ENCODE peak calls at places on chromosomes 13 and 19, in nine cellular contexts. V is heart left ventricle, E is breast epithelium, L is A549, C is suprapubic skin, H is H54, G is tibial nerve, W is stomach, X is body of pancreas. T is an unnamed sample.

GRCh38 chr19:34996978-34997640 is 3.0 kb upstream of the GRAMD1A start:
- DNase-seq in G (no peak), E (no peak), V (no peak), X (no peak), L (no peak), W (no peak), H (no peak), C (no peak), T (no peak)

GRCh38 chr13:29861694-29862110 is 11.3 kb upstream of the UBL3 start:
- DNase-seq in V (no peak), L (no peak), W (no peak), E (no peak), G (no peak), C (no peak), H (no peak), X (no peak), T (no peak)

GRCh38 chr19:18647371-18647767 is 10.5 kb downstream of the KLHL26 start:
- DNase-seq in L (no peak), H (no peak), W (no peak), G (no peak), C (no peak), V (no peak), X (no peak), E (no peak), T (no peak)

GRCh38 chr19:56132316-56132822 is 8.7 kb upstream of the ZNF444 start:
- DNase-seq in H (no peak), W (no peak), L (no peak), E (no peak), G (no peak), C (no peak), V (no peak), X (no peak), T (no peak)

GRCh38 chr19:55156202-55157063 is 1.1 kb downstream of the TNNI3 start:
- DNase-seq in E (no peak), C (no peak), H (no peak), X (peak; percentile 59), V (peak; percentile 81), G (no peak), L (peak; percentile 90), W (peak; percentile 65), T (no peak)

GRCh38 chr13:103140001-103140671 is 73.9 kb upstream of the SLC10A2 start:
- DNase-seq in H (peak; percentile 10), W (no peak), C (no peak), E (no peak), X (no peak), G (peak; percentile 63), L (peak; percentile 4), V (no peak), T (no peak)

GRCh38 chr13:41995946-41996345 is 35.0 kb upstream of the VWA8 start:
- DNase-seq in G (no peak), V (no peak), L (no peak), C (no peak), X (peak; percentile 14), E (no peak), H (no peak), W (no peak), T (no peak)

GRCh38 chr19:51024924-51025323 is 1.5 kb downstream of the KLK11 start:
- DNase-seq in L (no peak), W (no peak), V (no peak), H (no peak), X (no peak), C (no peak), G (no peak), E (no peak), T (no peak)

GRCh38 chr13:113861433-113862030 is 2.3 kb downstream of the GAS6 start:
- DNase-seq in V (peak; percentile 65), H (no peak), G (no peak), W (no peak), E (peak; percentile 48), X (peak; percentile 2), L (no peak), C (peak; percentile 66), T (peak; percentile 85)

GRCh38 chr13:94344126-94344863 is 135.2 kb downstream of the DCT start:
- DNase-seq in W (no peak), H (no peak), X (no peak), E (no peak), G (no peak), V (no peak), L (no peak), C (no peak), T (no peak)

GRCh38 chr13:112354330-112355273 is 21.6 kb upstream of the SPACA7 start:
- DNase-seq in H (no peak), L (no peak), E (no peak), X (no peak), W (no peak), V (no peak), G (no peak), C (no peak), T (no peak)

GRCh38 chr19:1069009-1069779 is 2.2 kb downstream of the ARHGAP45 start:
- DNase-seq in X (peak; percentile 75), V (peak; percentile 87), E (no peak), C (no peak), G (peak; percentile 53), L (no peak), W (peak; percentile 74), H (no peak), T (peak; percentile 93)

GRCh38 chr19:14322889-14323463 is 58.3 kb upstream of the ADGRE5 start:
- DNase-seq in V (no peak), E (no peak), X (no peak), W (no peak), G (no peak), L (no peak), H (no peak), C (no peak), T (no peak)

GRCh38 chr13:41500501-41500900 is 43.2 kb downstream of the RGCC start:
- DNase-seq in L (no peak), E (no peak), G (no peak), W (no peak), H (peak; percentile 22), C (no peak), X (no peak), V (no peak), T (no peak)

GRCh38 chr19:35006342-35006998 is 6.3 kb downstream of the GRAMD1A start:
- DNase-seq in C (no peak), W (peak; percentile 78), H (no peak), X (peak; percentile 92), G (no peak), E (no peak), V (no peak), L (peak; percentile 98), T (no peak)

GRCh38 chr13:32610977-32611376 is 24.7 kb downstream of the PDS5B start:
- DNase-seq in C (no peak), L (no peak), E (no peak), W (no peak), X (no peak), V (no peak), G (no peak), H (no peak), T (no peak)

GRCh38 chr13:76004411-76004810 is 368.3 kb downstream of the LMO7 start:
- DNase-seq in G (no peak), V (no peak), E (no peak), L (no peak), C (no peak), W (no peak), H (no peak), X (no peak), T (no peak)

GRCh38 chr19:2270157-2270571 is 11.8 kb downstream of the PEAK3 start:
- DNase-seq in E (no peak), W (no peak), X (peak; percentile 69), G (peak; percentile 60), L (no peak), V (peak; percentile 73), C (peak; percentile 92), H (no peak), T (peak; percentile 62)
- TF ChIP-seq POLR2A in E (no peak), W (no peak), X (no peak), G (no peak), L (no peak), V (no peak), C (no peak), H (no peak), T (no peak)

GRCh38 chr19:23262892-23263291 is 12.7 kb upstream of the ZNF724 start:
- DNase-seq in G (no peak), L (no peak), C (no peak), X (no peak), H (no peak), V (no peak), E (no peak), W (no peak), T (no peak)
- TF ChIP-seq POLR2A in G (no peak), L (no peak), C (no peak), X (no peak), H (no peak), V (no peak), E (no peak), W (no peak), T (no peak)

GRCh38 chr19:38264486-38265212 is at the start of gene SPINT2:
- DNase-seq in W (no peak), L (peak; percentile 84), C (no peak), H (no peak), V (no peak), X (no peak), G (no peak), E (peak; percentile 95), T (no peak)
- TF ChIP-seq POLR2A in W (peak; percentile 72), L (peak; percentile 49), C (peak; percentile 68), H (no peak), V (no peak), X (peak; percentile 99), G (no peak), E (peak; percentile 80), T (no peak)

GRCh38 chr19:36009220-36009619 is 607 bp upstream of the SYNE4 start:
- DNase-seq in H (no peak), X (peak; percentile 74), C (no peak), G (peak; percentile 42), W (peak; percentile 72), V (peak; percentile 80), E (peak; percentile 69), L (peak; percentile 84), T (no peak)

GRCh38 chr19:36006955-36007354 is 1.7 kb downstream of the SYNE4 start:
- DNase-seq in H (no peak), V (no peak), W (no peak), X (no peak), L (no peak), G (no peak), E (no peak), C (no peak), T (no peak)

GRCh38 chr19:36010402-36010801 is 1.8 kb upstream of the SYNE4 start:
- DNase-seq in G (no peak), H (no peak), L (no peak), V (no peak), X (no peak), C (no peak), E (no peak), W (no peak), T (no peak)

GRCh38 chr19:36009633-36010379 is 1.2 kb upstream of the SYNE4 start:
- DNase-seq in H (no peak), W (no peak), E (no peak), V (no peak), X (no peak), G (no peak), C (no peak), L (no peak), T (no peak)

DNA sequence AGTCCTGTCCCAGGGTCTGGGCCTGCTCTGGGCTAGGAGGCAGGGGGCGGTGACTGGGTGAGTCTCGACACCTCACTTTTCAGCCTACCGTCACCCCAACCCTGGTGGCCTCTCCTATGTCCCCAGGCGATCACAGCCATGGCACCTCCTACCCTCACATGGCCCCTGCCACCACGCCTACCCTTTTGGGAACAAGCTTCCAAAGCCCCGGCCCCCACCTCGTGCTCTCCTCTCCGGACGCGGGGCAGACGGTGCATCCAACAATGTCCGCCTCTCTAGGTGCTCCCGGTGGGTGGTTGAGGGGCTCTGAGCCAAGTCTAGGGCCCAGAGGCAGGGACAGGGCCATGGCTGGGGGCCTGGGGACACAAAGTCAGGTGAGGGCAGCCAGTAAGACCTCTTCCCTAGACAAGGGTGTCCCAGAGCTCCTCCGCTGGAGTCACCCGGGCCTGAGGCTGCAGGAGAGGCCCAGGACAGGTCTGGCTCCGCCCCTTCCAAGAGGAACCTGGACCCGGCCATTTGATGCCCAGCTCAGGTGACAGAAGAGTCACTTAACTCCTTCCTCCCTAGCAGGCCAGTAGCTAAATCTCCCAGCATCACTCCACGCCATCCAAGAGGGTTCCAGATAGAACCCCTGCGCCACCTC is at the start of gene SYNE4:
- DNase-seq in H (no peak), G (no peak), W (peak; percentile 78), L (no peak), C (no peak), X (peak; percentile 87), V (no peak), E (peak; percentile 84), T (no peak)
- TF ChIP-seq POLR2A in H (no peak), G (no peak), W (no peak), L (peak; percentile 6), C (no peak), X (peak; percentile 17), V (no peak), E (no peak), T (no peak)

T was measured in lower leg skin.